ENCODE peak calls at places on chromosome 12, in seven cellular contexts. C, N, G, I, M, Q and P are unnamed samples.

GRCh38 chr12:53770281-53770680 is 18.5 kb upstream of the CISTR start:
- DNase-seq in N (peak; percentile 97), M (no peak), I (no peak), G (no peak), C (no peak), Q (no peak), P (no peak)

GRCh38 chr12:64461634-64462414 is 9.9 kb downstream of the TBK1 start:
- DNase-seq in C (no peak), G (no peak), Q (no peak), I (no peak), M (no peak), N (peak; percentile 88), P (no peak)

GRCh38 chr12:45217846-45218245 is 2.0 kb downstream of the ANO6 start:
- DNase-seq in Q (no peak), C (peak; percentile 14), N (peak; percentile 10), I (no peak), G (no peak), M (no peak), P (no peak)

GRCh38 chr12:47268501-47269459 is 189.0 kb upstream of the AMIGO2 start:
- DNase-seq in M (no peak), Q (no peak), I (no peak), N (no peak), C (no peak), G (no peak), P (no peak)

GRCh38 chr12:92242917-92243316 is 97.3 kb upstream of the BTG1 start:
- DNase-seq in N (no peak), I (peak; percentile 46), M (no peak), G (peak; percentile 66), Q (no peak), C (no peak), P (no peak)

GRCh38 chr12:71392521-71393145 is 47.0 kb upstream of the LGR5 start:
- DNase-seq in G (no peak), C (peak; percentile 76), N (peak; percentile 74), Q (no peak), I (no peak), M (no peak), P (no peak)

GRCh38 chr12:34219046-34219770 is 196.9 kb downstream of the ALG10 start:
- DNase-seq in Q (no peak), I (no peak), G (no peak), M (no peak), C (no peak), N (no peak), P (no peak)

GRCh38 chr12:31220061-31220460 is 105.9 kb downstream of the SINHCAF start:
- DNase-seq in G (no peak), I (no peak), C (no peak), Q (no peak), M (no peak), N (no peak), P (no peak)

GRCh38 chr12:12626471-12626870 is 14.8 kb downstream of the CREBL2 start:
- DNase-seq in M (no peak), N (no peak), C (no peak), I (no peak), G (no peak), Q (no peak), P (no peak)

GRCh38 chr12:89236237-89236636 is 116.1 kb downstream of the DUSP6 start:
- DNase-seq in Q (no peak), N (peak; percentile 69), M (no peak), I (no peak), G (no peak), C (peak; percentile 82), P (no peak)

GRCh38 chr12:46153267-46153872 is 115.5 kb downstream of the SLC38A1 start:
- DNase-seq in C (peak; percentile 37), N (peak; percentile 30), G (no peak), Q (no peak), I (no peak), M (no peak), P (no peak)

GRCh38 chr12:53219956-53220856 is 11.8 kb downstream of the RARG start:
- DNase-seq in I (no peak), G (peak; percentile 89), M (peak; percentile 95), N (peak; percentile 82), Q (peak; percentile 75), C (peak; percentile 79), P (peak; percentile 63)

GRCh38 chr12:92879698-92880322 is 49.3 kb downstream of the EEA1 start:
- DNase-seq in I (no peak), M (no peak), Q (no peak), C (no peak), N (no peak), G (no peak), P (no peak)

GRCh38 chr12:6271281-6271680 is 39.2 kb upstream of the PLEKHG6 start:
- DNase-seq in I (no peak), M (peak; percentile 9), G (peak; percentile 51), C (no peak), N (no peak), Q (no peak), P (no peak)

DNA sequence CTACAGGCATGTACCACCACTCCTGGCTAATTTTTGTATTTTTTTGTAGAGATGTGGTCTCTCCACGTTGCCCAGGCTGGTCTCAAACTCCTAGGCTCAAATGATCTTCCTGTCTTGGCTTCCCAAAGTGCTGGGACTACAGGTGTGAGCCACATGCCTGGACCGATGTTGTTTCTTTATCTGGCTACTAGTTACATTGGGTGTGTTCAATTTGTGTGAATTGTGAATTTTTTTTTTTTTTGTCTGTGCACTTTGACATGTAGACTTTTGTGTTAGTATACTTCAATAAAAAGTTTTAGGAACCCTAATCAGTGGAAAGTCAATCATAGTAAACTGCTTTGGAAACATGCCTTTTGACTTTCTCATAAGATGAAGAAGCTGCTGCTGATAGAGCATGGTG is 24.0 kb upstream of the SLC17A8 start:
- DNase-seq in C (no peak), Q (no peak), N (no peak), I (no peak), M (no peak), G (no peak), P (no peak)
- H3K36me3 ChIP-seq in C (peaks cover 5% of the 10 kb centered on the region), Q (peaks cover 95% of the 10 kb centered on the region), N (peaks cover 2% of the 10 kb centered on the region), I (peaks cover 17% of the 10 kb centered on the region), M (peaks cover 44% of the 10 kb centered on the region), G (no peaks in the 10 kb centered on the region), P (peaks cover 40% of the 10 kb centered on the region)

DNA sequence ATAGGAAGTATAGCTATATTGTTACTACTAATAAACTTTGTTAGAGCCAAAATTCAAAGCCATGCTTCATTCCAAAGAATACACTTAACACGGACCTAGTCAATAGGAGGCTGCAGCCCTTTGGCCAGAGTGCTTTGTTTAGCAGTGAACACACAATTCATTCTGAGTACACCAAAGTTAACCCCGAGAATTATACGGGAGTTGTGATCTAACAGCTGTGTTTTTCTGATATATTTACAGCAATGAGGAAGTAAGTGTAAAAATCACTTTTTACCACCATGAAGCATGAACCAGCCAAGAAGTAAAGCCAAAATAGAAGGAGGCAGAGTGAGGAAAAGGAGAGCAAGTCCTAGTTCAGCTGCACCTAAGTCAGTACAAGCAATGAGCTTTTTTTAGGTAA is 156.8 kb upstream of the PDE3A start:
- DNase-seq in G (no peak), M (no peak), N (no peak), I (no peak), C (no peak), Q (no peak), P (no peak)
- H3K27ac ChIP-seq in G (peak overlapping the region; percentile 74), M (peak overlapping the region; percentile 18), N (no peak overlapping the region), I (peak overlapping the region; percentile 50), C (no peak overlapping the region), Q (peak overlapping the region; percentile 39), P (no peak overlapping the region)

GRCh38 chr12:14239350-14239934 is 126.0 kb upstream of the ATF7IP start:
- DNase-seq in G (no peak), Q (no peak), N (peak; percentile 60), I (peak; percentile 29), M (no peak), C (no peak), P (peak; percentile 89)
- TF ChIP-seq CTCF in G (no peak), Q (no peak), N (no peak), I (no peak), M (no peak), C (no peak), P (peak; percentile 18)

GRCh38 chr12:57796996-57797395 is 14.4 kb downstream of the TSFM start:
- DNase-seq in Q (no peak), I (no peak), G (no peak), C (no peak), N (no peak), M (no peak), P (no peak)
- H3K36me3 ChIP-seq in Q (peaks cover 95% of the 10 kb centered on the region), I (peaks cover 79% of the 10 kb centered on the region), G (peaks cover 16% of the 10 kb centered on the region), C (peaks cover 21% of the 10 kb centered on the region), N (peaks cover 3% of the 10 kb centered on the region), M (peaks cover 77% of the 10 kb centered on the region), P (peaks cover 7% of the 10 kb centered on the region)

DNA sequence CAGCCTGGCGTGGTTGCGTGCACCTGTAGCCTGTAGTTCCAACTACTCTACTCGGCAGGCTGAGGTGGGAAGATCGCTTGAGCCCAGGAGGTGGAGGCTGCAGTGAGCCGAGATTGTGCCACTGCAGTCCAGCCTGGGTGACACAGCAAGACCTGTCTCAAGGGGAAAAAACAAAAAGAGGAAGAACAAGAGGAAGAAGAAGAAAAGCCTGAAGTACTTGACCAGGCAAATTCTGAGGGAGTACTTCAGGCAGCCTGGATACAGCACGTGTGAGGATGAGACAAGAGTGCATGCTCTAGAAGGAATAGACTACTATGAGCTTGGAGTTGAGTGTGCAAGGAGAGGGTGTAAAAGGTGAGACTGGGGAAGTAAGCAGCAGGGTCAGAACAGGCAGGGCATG is 1.8 kb downstream of the GDF3 start:
- DNase-seq in M (no peak), Q (no peak), G (no peak), C (no peak), I (no peak), N (no peak), P (no peak)
- H3K27ac ChIP-seq in M (no peak overlapping the region), Q (no peak overlapping the region), G (no peak overlapping the region), C (no peak overlapping the region), I (no peak overlapping the region), N (no peak overlapping the region), P (no peak overlapping the region)

GRCh38 chr12:98646165-98646764 is 1.2 kb downstream of the APAF1 start:
- DNase-seq in Q (no peak), N (peak; percentile 54), M (no peak), G (no peak), I (no peak), C (peak; percentile 49), P (no peak)
- TF ChIP-seq CTCF in Q (peak; percentile 11), N (no peak), M (no peak), G (no peak), I (no peak), C (no peak), P (no peak)